ENCODE peak calls at places on chromosomes 12 and 14, in seven cellular contexts. U is heart left ventricle; I is gastrocnemius medialis; O is upper lobe of right lung; T is ovary; Z is IMR-90; B is CD8-positive, alpha-beta T cell. Y is an unnamed sample.

GRCh38 chr12:32214723-32215122 is 108.1 kb downstream of the BICD1 start:
- DNase-seq in U (no peak), I (no peak), O (no peak), T (no peak), Z (no peak), B (no peak), Y (no peak)

GRCh38 chr12:46983959-46984833 is 95.2 kb upstream of the PCED1B start:
- DNase-seq in U (no peak), I (peak; percentile 36), O (no peak), T (no peak), Z (peak; percentile 75), B (peak; percentile 30), Y (no peak)

GRCh38 chr12:119728437-119728730 is 60.5 kb downstream of the PRKAB1 start:
- DNase-seq in U (no peak), I (no peak), O (no peak), T (no peak), Z (no peak), B (no peak), Y (no peak)

GRCh38 chr12:112979281-112979680 is 962 bp downstream of the OAS2 start:
- DNase-seq in U (peak; percentile 39), I (no peak), O (no peak), T (no peak), Z (no peak), B (peak; percentile 45), Y (no peak)

GRCh38 chr12:32201996-32202395 is 95.3 kb downstream of the BICD1 start:
- DNase-seq in U (no peak), I (no peak), O (no peak), T (no peak), Z (no peak), B (no peak), Y (peak; percentile 85)

GRCh38 chr14:67166450-67166853 is 22.8 kb upstream of the GARIN2 start:
- DNase-seq in U (no peak), I (no peak), O (no peak), T (peak; percentile 16), Z (peak; percentile 58), B (peak; percentile 24), Y (no peak)

GRCh38 chr12:25924535-25925001 is 33.9 kb upstream of the RASSF8 start:
- DNase-seq in U (no peak), I (no peak), O (no peak), T (no peak), Z (no peak), B (no peak), Y (no peak)

GRCh38 chr12:851343-851742 is 98.2 kb downstream of the RAD52 start:
- DNase-seq in U (no peak), I (no peak), O (no peak), T (no peak), Z (peak; percentile 36), B (no peak), Y (no peak)

GRCh38 chr12:70756118-70756517 is 118.9 kb upstream of the PTPRB start:
- DNase-seq in U (no peak), I (no peak), O (no peak), T (no peak), Z (peak; percentile 20), B (no peak), Y (no peak)

GRCh38 chr14:74604896-74605295 is 7.1 kb downstream of the LTBP2 start:
- DNase-seq in U (no peak), I (no peak), O (no peak), T (peak; percentile 24), Z (peak; percentile 47), B (no peak), Y (no peak)

GRCh38 chr12:91250273-91250672 is 67.7 kb upstream of the DCN start:
- DNase-seq in U (no peak), I (no peak), O (no peak), T (no peak), Z (peak; percentile 58), B (no peak), Y (no peak)

GRCh38 chr12:46124132-46124847 is 133.9 kb upstream of the SCAF11 start:
- DNase-seq in U (no peak), I (no peak), O (no peak), T (no peak), Z (peak; percentile 7), B (no peak), Y (no peak)

GRCh38 chr14:39015964-39016577 is 87.0 kb downstream of the SEC23A start:
- DNase-seq in U (no peak), I (no peak), O (no peak), T (no peak), Z (peak; percentile 13), B (no peak), Y (no peak)

GRCh38 chr14:65117795-65118746 is 15.8 kb upstream of the MAX start:
- DNase-seq in U (no peak), I (peak; percentile 87), O (no peak), T (peak; percentile 71), Z (no peak), B (no peak), Y (no peak)

GRCh38 chr14:52961060-52961639 is 10.3 kb upstream of the FERMT2 start:
- DNase-seq in U (peak; percentile 70), I (peak; percentile 60), O (peak; percentile 64), T (peak; percentile 35), Z (peak; percentile 68), B (peak; percentile 62), Y (no peak)

GRCh38 chr12:45343269-45344051 is 127.6 kb downstream of the ANO6 start:
- DNase-seq in U (peak; percentile 53), I (no peak), O (no peak), T (no peak), Z (peak; percentile 63), B (no peak), Y (no peak)

GRCh38 chr12:127355061-127355820 is 911.7 kb upstream of the TMEM132C start:
- DNase-seq in U (no peak), I (no peak), O (no peak), T (no peak), Z (no peak), B (no peak), Y (no peak)

GRCh38 chr14:63960926-63961567 is 108.2 kb downstream of the SYNE2 start:
- DNase-seq in U (no peak), I (no peak), O (no peak), T (no peak), Z (peak; percentile 60), B (no peak), Y (no peak)

GRCh38 chr12:54981796-54982195 is 2.8 kb downstream of the TESPA1 start:
- DNase-seq in U (no peak), I (no peak), O (no peak), T (no peak), Z (no peak), B (no peak), Y (no peak)

GRCh38 chr14:23478109-23478698 is 8.7 kb downstream of the NGDN start:
- DNase-seq in U (no peak), I (peak; percentile 25), O (no peak), T (peak; percentile 41), Z (peak; percentile 74), B (peak; percentile 71), Y (no peak)

GRCh38 chr12:16849473-16849872 is 243.5 kb upstream of the LMO3 start:
- DNase-seq in U (no peak), I (no peak), O (no peak), T (no peak), Z (no peak), B (no peak), Y (no peak)

GRCh38 chr14:20681348-20682126 is 2.8 kb upstream of the RNASE4 start:
- DNase-seq in U (peak; percentile 82), I (peak; percentile 76), O (peak; percentile 84), T (peak; percentile 73), Z (peak; percentile 87), B (peak; percentile 85), Y (peak; percentile 83)

GRCh38 chr12:45407967-45408743 is 192.3 kb downstream of the ANO6 start:
- DNase-seq in U (no peak), I (no peak), O (no peak), T (no peak), Z (no peak), B (no peak), Y (no peak)

GRCh38 chr14:63563370-63564026 is 20.3 kb upstream of the PPP2R5E start:
- DNase-seq in U (no peak), I (no peak), O (no peak), T (no peak), Z (peak; percentile 30), B (no peak), Y (no peak)

GRCh38 chr14:103973354-103973753 is 31.0 kb upstream of the RD3L start:
- DNase-seq in U (no peak), I (no peak), O (no peak), T (no peak), Z (no peak), B (no peak), Y (no peak)

GRCh38 chr14:90005939-90006530 is 50.3 kb downstream of the TDP1 start:
- DNase-seq in U (no peak), I (no peak), O (no peak), T (no peak), Z (no peak), B (no peak), Y (no peak)

GRCh38 chr12:75487310-75487709 is 6.8 kb downstream of the GLIPR1 start:
- DNase-seq in U (no peak), I (no peak), O (no peak), T (no peak), Z (no peak), B (no peak), Y (no peak)

GRCh38 chr14:82602794-82603193 is 1069.1 kb upstream of the SEL1L start:
- DNase-seq in U (no peak), I (no peak), O (no peak), T (no peak), Z (no peak), B (no peak), Y (no peak)
- H3K4me3 ChIP-seq in U (no peak overlapping the region), I (no peak overlapping the region), O (no peak overlapping the region), T (no peak overlapping the region), Z (no peak overlapping the region), B (no peak overlapping the region), Y (no peak overlapping the region)

GRCh38 chr12:118035194-118036041 is 18.9 kb downstream of the RFC5 start:
- DNase-seq in U (no peak), I (no peak), O (no peak), T (no peak), Z (peak; percentile 22), B (no peak), Y (no peak)
- TF ChIP-seq CTCF in U (no peak), I (no peak), O (no peak), T (no peak), Z (no peak), B (no peak), Y (no peak)

GRCh38 chr12:123614110-123614509 is 12.2 kb downstream of the DDX55 start:
- DNase-seq in U (no peak), I (no peak), O (no peak), T (no peak), Z (no peak), B (no peak), Y (no peak)
- H3K27ac ChIP-seq in U (no peak overlapping the region), I (no peak overlapping the region), O (no peak overlapping the region), T (no peak overlapping the region), Z (no peak overlapping the region), B (no peak overlapping the region), Y (no peak overlapping the region)

DNA sequence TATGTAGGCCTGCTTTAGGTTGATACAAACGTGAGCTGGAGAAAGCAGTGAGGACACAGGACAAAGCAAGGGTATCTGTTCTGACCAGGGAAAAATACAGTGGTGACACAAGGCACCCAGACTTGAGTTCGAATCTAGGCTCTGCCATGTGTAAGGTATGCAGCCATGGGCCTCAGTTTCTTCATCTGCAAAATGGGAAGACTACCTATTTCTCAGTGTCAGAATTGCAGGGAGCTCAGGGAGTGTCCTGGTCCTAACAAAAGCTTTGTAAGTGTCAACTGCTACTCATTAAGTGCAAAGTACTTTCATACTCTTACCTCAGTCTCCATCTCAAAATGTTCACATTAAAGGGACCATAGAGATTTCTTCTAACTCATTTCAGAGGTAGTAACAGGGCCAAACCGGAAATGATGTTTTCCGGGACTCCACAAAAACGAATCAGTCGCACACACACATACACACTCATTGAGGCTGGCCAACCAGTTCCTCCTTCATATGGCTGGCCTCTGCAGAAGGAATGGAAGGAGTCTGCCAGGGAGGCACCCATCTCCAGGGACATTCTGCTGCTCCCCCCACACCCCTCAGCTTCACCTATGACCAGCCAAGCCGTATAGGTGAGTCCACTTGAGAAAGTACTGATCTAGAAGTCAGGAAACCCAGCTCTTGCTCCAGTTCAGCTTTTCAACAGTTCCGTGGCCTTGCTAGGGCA is 7.8 kb downstream of the CTDSP2 start:
- DNase-seq in U (no peak), I (no peak), O (no peak), T (no peak), Z (peak; percentile 39), B (no peak), Y (no peak)
- H3K4me3 ChIP-seq in U (no peak overlapping the region), I (peak overlapping the region; percentile 97), O (peak overlapping the region; percentile 3), T (peak overlapping the region; percentile 6), Z (no peak overlapping the region), B (no peak overlapping the region), Y (no peak overlapping the region)